ENCODE peak calls at places on chromosomes 3 and 15, in four cellular contexts. B is CD8-positive, alpha-beta T cell; Z is astrocyte; X is HepG2. H is an unnamed sample. For H3K4me1, the result is how much of the 10 kb centered on the place peaks cover.

GRCh38 chr3:37163262-37164020 is 10.9 kb downstream of the LRRFIP2 start:
- DNase-seq in Z (peak), X (no peak), B (no peak), H (peak)

GRCh38 chr15:101489236-101489632 is 273 bp downstream of the PCSK6 start:
- DNase-seq in B (no peak), Z (no peak), X (no peak), H (no peak)

GRCh38 chr15:23797747-23798157 is 110.6 kb upstream of the NDN start:
- DNase-seq in X (no peak), B (no peak), Z (no peak), H (no peak)

GRCh38 chr3:58009026-58009748 is 965 bp downstream of the FLNB start:
- DNase-seq in Z (no peak), X (no peak), B (peak), H (no peak)

GRCh38 chr15:43514241-43515057 is 3.0 kb upstream of the MAP1A start:
- DNase-seq in B (peak), X (peak), Z (peak), H (no peak)

GRCh38 chr15:95302206-95302605 is 1028.3 kb upstream of the NR2F2 start:
- DNase-seq in Z (no peak), B (no peak), X (no peak), H (peak)

GRCh38 chr3:108488631-108489030 is 21.8 kb downstream of the MYH15 start:
- DNase-seq in B (no peak), X (no peak), Z (peak), H (peak)

GRCh38 chr3:170740726-170741591 is 129.0 kb downstream of the RPL22L1 start:
- DNase-seq in B (no peak), X (no peak), Z (peak), H (peak)

GRCh38 chr3:71360170-71360569 is 223.4 kb downstream of the FOXP1 start:
- DNase-seq in Z (no peak), B (no peak), X (no peak), H (no peak)

GRCh38 chr3:17187589-17188184 is 302.9 kb downstream of the PLCL2 start:
- DNase-seq in Z (no peak), X (no peak), B (no peak), H (no peak)

GRCh38 chr3:5731100-5731499 is 543.6 kb downstream of the EDEM1 start:
- DNase-seq in Z (no peak), X (no peak), B (no peak), H (no peak)
- H3K27ac ChIP-seq in Z (no peak), X (no peak), B (no peak), H (no peak)

DNA sequence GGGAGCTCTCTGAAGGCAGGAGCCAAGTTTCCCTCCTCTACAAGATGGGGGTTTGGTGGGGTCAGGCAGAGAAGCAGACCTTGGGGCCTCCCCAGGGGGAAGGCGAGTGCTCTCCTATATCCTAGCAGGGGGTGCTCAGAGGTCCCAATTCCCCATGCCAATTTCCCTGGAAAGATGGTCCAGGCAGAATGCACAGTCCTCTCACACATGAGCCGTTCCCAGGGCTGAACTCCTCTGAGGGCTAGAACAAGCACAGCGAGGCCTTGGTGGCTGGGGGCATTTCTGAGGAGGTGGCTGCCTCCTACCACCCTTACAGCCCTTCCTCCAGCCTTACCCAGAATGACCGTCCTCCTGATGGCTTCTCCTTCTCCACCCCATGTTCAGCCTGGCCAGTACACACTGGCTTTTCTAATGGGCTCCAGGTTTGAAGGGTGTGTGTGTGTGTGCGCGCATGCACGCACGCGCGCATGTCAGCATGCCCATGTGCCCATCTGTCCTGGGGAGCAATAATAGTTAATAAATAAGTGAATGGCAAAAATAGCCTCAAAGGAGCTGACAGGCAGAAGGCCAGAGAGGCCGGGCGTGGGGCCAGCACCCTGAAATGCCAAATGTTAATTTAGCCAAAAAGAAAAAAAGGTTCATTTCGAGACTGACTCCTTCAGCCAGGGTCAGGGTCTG is 24.4 kb downstream of the ADCY5 start:
- DNase-seq in B (no peak), Z (no peak), X (no peak), H (no peak)
- H3K4me1 ChIP-seq in B (under half), Z (under half), X (under half), H (under half)

GRCh38 chr3:47664519-47664918 is 85.9 kb upstream of the CSPG5 start:
- DNase-seq in B (no peak), X (peak), Z (peak), H (no peak)
- TF ChIP-seq CTCF in B (no peak), X (no peak), Z (peak), H (peak)

GRCh38 chr3:129558772-129559564 is 16.0 kb downstream of the H1-8 start:
- DNase-seq in X (peak), Z (peak), B (no peak), H (no peak)

GRCh38 chr3:129559565-129560079 is 16.6 kb downstream of the H1-8 start:
- DNase-seq in B (no peak), X (no peak), Z (no peak), H (no peak)

GRCh38 chr3:129557737-129558037 is 14.7 kb downstream of the H1-8 start:
- DNase-seq in Z (no peak), B (no peak), X (no peak), H (no peak)

GRCh38 chr3:129556890-129557736 is 14.1 kb downstream of the H1-8 start:
- DNase-seq in Z (peak), B (no peak), X (no peak), H (no peak)

DNA sequence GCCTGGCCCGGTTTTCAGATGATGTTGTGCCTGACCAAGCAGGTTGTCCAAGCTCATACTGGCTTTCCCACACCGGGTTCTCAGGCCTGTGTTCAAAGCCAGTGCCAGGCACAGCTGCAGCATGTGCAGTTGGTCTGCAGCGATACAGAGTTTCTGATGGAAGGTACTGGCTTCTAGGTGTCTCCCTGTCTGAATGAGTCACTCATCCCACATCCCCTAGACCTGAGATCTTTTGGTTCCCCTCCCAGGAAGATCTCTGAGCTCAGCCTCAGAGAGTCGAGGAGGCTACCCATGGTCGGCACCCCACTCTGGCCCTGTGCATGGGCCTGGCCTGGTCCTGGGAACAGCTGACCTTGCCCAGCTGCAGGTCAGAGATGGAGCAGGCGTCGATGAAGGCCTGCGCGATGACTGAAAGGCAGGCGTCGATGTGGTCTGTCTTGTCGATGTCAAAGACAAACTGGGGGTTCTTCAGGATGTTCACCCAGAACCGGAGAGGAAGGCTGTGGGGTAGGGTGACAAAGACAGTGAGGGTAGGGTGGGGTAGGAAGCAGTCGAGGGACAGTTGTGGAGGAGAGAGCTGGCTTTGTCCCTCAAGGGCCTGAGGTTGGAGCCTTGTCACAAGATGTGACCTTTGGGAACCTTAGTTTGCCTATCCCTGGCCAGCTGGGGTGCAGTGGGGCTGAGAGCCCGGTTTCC is 15.2 kb downstream of the H1-8 start:
- DNase-seq in Z (peak), B (no peak), X (no peak), H (no peak)
- H3K27ac ChIP-seq in Z (peak), B (no peak), X (peak), H (no peak)

GRCh38 chr3:97235611-97236315 is 421.4 kb downstream of the EPHA6 start:
- DNase-seq in B (no peak), Z (no peak), X (no peak), H (no peak)
- H3K4me1 ChIP-seq in B (under half), Z (under half), X (under half), H (under half)

GRCh38 chr3:10707089-10707983 is 108.7 kb upstream of the SLC6A11 start:
- DNase-seq in B (no peak), X (no peak), Z (no peak), H (no peak)
- TF ChIP-seq CTCF in B (no peak), X (no peak), Z (no peak), H (no peak)

H was measured in mammary epithelial cell.